ENCODE peak calls at places on chromosomes 1 and 21, in four cellular contexts. N is H1, U is GM12878, E is HCT116. K is an unnamed sample.

GRCh38 chr1:246198141-246198820 is 308.8 kb downstream of the SMYD3 start:
- DNase-seq in E (no peak), U (no peak), N (no peak), K (no peak)

GRCh38 chr1:243411472-243411871 is 155.6 kb downstream of the SDCCAG8 start:
- DNase-seq in U (no peak), N (no peak), E (no peak), K (no peak)

GRCh38 chr1:119743776-119744597 is 24.7 kb downstream of the HMGCS2 start:
- DNase-seq in N (peak), E (peak), U (peak), K (peak)

GRCh38 chr1:221439008-221439733 is 302.7 kb downstream of the DUSP10 start:
- DNase-seq in E (peak), U (peak), N (peak), K (no peak)

GRCh38 chr1:156677616-156678596 is 699 bp upstream of the NES start:
- DNase-seq in E (no peak), U (no peak), N (no peak), K (peak)

GRCh38 chr21:31986035-31986856 is 113.4 kb downstream of the HUNK start:
- DNase-seq in E (no peak), U (no peak), N (no peak), K (no peak)

GRCh38 chr1:209808059-209808494 is 2.1 kb upstream of the IRF6 start:
- DNase-seq in E (no peak), N (no peak), U (no peak), K (no peak)

GRCh38 chr1:160206421-160207117 is 1.4 kb downstream of the PEA15 start:
- DNase-seq in N (no peak), U (no peak), E (no peak), K (no peak)

GRCh38 chr1:232459826-232460225 is 170.1 kb downstream of the SIPA1L2 start:
- DNase-seq in N (no peak), U (no peak), E (no peak), K (peak)

GRCh38 chr1:65788762-65789161 is 3.9 kb upstream of the PDE4B start:
- DNase-seq in N (no peak), U (no peak), E (no peak), K (no peak)

GRCh38 chr1:33424610-33425009 is 6.3 kb downstream of the PHC2 start:
- DNase-seq in N (no peak), E (no peak), U (no peak), K (no peak)

GRCh38 chr1:41783189-41783639 is 135.5 kb downstream of the HIVEP3 start:
- DNase-seq in E (peak), N (no peak), U (no peak), K (no peak)

GRCh38 chr1:147247656-147248238 is 5.3 kb downstream of the CHD1L start:
- DNase-seq in E (no peak), N (no peak), U (no peak), K (no peak)

GRCh38 chr1:147246044-147246690 is 3.7 kb downstream of the CHD1L start:
- DNase-seq in U (no peak), E (no peak), N (no peak), K (no peak)

GRCh38 chr1:147246910-147247655 is 4.6 kb downstream of the CHD1L start:
- DNase-seq in N (no peak), E (no peak), U (no peak), K (no peak)

GRCh38 chr1:147245129-147245528 is 2.6 kb downstream of the CHD1L start:
- DNase-seq in U (no peak), E (no peak), N (no peak), K (no peak)

DNA sequence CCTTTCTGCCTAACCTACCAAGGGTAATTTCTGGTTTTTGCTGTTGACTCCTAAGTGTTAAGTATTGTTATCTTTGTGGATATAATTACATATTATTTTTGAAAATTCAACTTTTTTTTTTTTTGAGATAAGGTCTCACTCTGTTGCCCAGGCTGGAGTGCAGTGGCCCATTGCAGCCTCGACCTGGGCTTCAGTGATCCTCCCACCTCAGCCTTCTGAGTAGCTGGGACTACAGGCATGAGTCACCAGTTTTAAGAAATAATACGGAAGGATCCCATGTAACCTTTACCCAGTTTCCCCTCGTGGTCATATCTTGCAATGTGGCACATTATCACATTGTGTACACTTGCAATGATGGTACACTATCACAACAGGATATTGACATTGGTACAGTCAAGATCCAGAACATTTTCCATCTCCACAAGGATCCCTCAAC is 3.1 kb downstream of the CHD1L start:
- DNase-seq in N (no peak), U (no peak), E (no peak), K (no peak)
- TF ChIP-seq JUND in N (no peak), U (no peak), E (no peak), K (no peak)

DNA sequence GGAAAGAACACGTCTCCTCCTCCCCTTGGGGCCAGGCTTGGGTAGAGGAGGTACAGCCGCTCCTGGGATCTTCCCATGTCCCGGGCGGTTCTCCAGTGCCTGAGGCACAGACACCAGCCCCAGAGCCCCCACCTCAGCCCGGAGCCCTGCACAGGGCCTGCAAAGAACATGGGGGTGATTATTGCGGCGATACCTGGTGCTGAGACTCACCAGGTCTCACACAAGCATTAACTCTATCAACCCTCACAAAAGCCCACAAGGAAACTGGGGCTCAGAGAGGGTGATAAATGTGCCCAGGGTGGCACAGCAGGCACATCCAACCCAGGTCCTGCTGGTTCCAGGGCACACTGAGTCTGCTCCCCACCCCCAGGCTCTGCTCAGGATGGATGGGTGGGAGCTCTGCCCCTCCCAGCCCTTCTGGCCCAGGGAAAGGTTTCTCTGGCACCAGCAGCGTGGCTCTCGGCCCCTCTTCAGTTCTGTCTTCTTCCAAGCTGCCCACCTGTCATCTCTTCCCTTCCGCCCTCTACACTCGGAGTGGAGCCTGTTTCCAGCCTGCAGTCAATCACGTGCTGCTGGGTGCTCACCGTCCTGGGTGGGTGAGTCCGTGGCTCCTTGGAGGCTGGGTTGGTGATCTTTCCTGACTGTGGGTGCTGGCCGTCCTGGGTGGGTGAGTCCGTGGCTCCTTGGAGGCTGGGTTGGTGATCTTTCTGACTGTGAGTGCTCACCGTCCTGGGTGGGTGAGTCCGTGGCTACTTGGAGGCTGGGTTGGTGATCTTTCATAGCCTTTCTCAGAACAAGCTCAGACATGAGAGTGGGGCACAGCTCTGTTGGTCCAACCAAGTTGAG is 53.6 kb upstream of the AJAP1 start:
- DNase-seq in U (no peak), N (no peak), E (no peak), K (no peak)
- TF ChIP-seq JUND in U (no peak), N (no peak), E (no peak), K (no peak)

DNA sequence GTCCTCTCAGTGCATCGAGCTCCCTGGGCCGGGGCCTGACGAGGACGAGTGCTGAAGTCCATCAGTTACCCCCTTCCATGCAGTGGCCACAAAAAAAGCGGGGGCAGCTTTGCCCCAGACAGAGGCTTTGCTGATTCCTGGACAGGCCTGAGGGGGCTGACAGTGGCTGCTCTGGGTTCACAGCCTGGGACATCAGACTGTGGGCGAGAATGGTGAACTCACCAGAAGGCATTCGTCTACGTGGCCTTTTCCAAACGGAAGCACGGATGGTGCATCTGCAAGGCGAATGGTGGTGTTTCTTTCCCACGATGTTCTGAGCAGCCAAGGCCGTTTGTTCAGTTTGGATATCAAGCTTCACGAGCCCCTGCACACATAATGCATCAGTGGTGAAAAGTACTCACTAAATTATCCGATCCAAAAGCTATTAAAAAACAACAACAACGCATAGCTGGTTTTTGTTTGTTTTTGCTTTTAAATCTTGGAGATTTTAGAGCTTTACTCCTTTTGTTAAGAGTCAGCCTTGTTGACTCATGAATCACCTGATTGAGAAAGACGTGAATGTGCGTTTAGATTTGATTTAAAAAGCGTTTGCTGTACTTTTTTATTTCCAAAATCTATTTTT is 6.3 kb upstream of the ZBTB21 start:
- DNase-seq in N (no peak), U (no peak), E (no peak), K (no peak)
- TF ChIP-seq JUND in N (no peak), U (no peak), E (no peak), K (no peak)

GRCh38 chr1:98487620-98488019 is 173.9 kb upstream of the SNX7 start:
- DNase-seq in U (no peak), N (no peak), E (no peak), K (no peak)
- TF ChIP-seq JUND in U (no peak), N (no peak), E (no peak), K (no peak)